ENCODE peak calls at places on chromosome 10, in five cellular contexts. M, I, G, J and Z are unnamed samples.

GRCh38 chr10:62858364-62858763 is 42.2 kb upstream of the EGR2 start:
- ATAC-seq in M (peak; percentile 72), I (peak; percentile 71), G (no peak), J (no peak), Z (no peak)

GRCh38 chr10:112766636-112767035 is 183.4 kb upstream of the TCF7L2 start:
- ATAC-seq in M (no peak), I (no peak), G (no peak), J (no peak), Z (no peak)

GRCh38 chr10:80500572-80501380 is 36.9 kb upstream of the SH2D4B start:
- ATAC-seq in M (no peak), I (peak; percentile 50), G (no peak), J (no peak), Z (no peak)

GRCh38 chr10:125064681-125065492 is 95.5 kb downstream of the CTBP2 start:
- ATAC-seq in M (peak; percentile 41), I (no peak), G (peak; percentile 54), J (no peak), Z (no peak)

GRCh38 chr10:35843524-35844171 is 201.6 kb upstream of the FZD8 start:
- ATAC-seq in M (no peak), I (peak; percentile 82), G (no peak), J (no peak), Z (no peak)

GRCh38 chr10:43110318-43111071 is 27.8 kb upstream of the CSGALNACT2 start:
- ATAC-seq in M (no peak), I (no peak), G (no peak), J (no peak), Z (no peak)

GRCh38 chr10:30970760-30971460 is 60.8 kb downstream of the ZNF438 start:
- ATAC-seq in M (no peak), I (peak; percentile 44), G (no peak), J (no peak), Z (peak; percentile 75)

GRCh38 chr10:126455036-126455765 is 66.9 kb upstream of the ADAM12 start:
- ATAC-seq in M (no peak), I (no peak), G (no peak), J (no peak), Z (no peak)

GRCh38 chr10:95208702-95209391 is 14.8 kb downstream of the ACSM6 start:
- ATAC-seq in M (no peak), I (no peak), G (no peak), J (no peak), Z (no peak)

GRCh38 chr10:50579491-50580259 is 44.1 kb downstream of the SGMS1 start:
- ATAC-seq in M (no peak), I (no peak), G (peak; percentile 91), J (no peak), Z (no peak)
- H3K27ac ChIP-seq in M (peak overlapping the region; percentile 59), I (no peak overlapping the region), G (peak overlapping the region; percentile 39), J (no peak overlapping the region), Z (no peak overlapping the region)

DNA sequence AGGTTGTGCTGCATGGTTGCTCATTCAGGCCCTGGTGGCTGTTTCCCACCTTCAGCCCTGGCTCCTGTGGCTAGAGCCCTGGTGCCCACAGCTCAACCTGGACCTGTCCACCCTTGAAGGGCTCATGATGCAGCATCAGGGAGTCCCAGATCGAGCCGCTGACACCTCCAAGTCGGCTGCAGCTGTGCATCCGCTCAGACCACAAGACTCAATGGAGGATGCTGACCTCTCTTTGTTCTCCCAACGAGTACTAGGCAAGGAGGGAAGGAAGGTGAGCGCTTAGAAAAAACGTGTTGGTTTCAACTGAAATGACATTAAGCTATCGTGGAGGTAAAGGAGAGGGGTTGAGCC is 9.5 kb upstream of the C10orf95 start:
- ATAC-seq in M (no peak), I (peak; percentile 20), G (peak; percentile 23), J (peak; percentile 11), Z (peak; percentile 11)
- H3K27me3 ChIP-seq in M (no peaks in the 10 kb centered on the region), I (no peaks in the 10 kb centered on the region), G (no peaks in the 10 kb centered on the region), J (no peaks in the 10 kb centered on the region), Z (no peaks in the 10 kb centered on the region)

GRCh38 chr10:14438057-14438456 is 107.3 kb upstream of the FRMD4A start:
- ATAC-seq in M (no peak), I (no peak), G (no peak), J (no peak), Z (no peak)
- H3K27ac ChIP-seq in M (no peak overlapping the region), I (no peak overlapping the region), G (no peak overlapping the region), J (no peak overlapping the region), Z (no peak overlapping the region)

DNA sequence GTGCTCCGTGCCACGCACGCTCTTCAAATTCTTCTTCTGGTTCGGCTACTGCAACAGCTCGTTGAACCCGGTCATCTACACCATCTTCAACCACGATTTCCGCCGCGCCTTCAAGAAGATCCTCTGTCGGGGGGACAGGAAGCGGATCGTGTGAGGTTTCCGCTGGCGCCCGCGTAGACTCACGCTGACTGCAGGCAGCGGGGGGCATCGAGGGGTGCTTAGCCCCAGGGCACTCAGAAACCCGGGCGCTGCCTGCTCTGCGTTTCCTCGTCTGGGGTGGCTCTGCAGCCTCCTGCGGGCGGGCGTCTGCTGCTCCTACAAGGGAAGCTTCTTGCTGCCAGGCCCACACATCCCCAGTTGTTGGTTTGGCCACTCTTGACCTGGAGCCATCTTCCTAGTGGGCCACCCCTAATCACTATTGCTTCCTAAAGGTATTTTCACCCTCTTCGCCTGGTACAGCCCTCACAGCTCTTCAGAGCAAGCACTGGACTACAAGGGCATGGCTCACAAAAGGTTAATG is 2.5 kb downstream of the ADRA2A start:
- ATAC-seq in M (no peak), I (no peak), G (no peak), J (no peak), Z (no peak)
- H3K27me3 ChIP-seq in M (peaks cover 37% of the 10 kb centered on the region), I (peaks cover 53% of the 10 kb centered on the region), G (peaks cover 7% of the 10 kb centered on the region), J (peaks cover 55% of the 10 kb centered on the region), Z (peaks cover 78% of the 10 kb centered on the region)

DNA sequence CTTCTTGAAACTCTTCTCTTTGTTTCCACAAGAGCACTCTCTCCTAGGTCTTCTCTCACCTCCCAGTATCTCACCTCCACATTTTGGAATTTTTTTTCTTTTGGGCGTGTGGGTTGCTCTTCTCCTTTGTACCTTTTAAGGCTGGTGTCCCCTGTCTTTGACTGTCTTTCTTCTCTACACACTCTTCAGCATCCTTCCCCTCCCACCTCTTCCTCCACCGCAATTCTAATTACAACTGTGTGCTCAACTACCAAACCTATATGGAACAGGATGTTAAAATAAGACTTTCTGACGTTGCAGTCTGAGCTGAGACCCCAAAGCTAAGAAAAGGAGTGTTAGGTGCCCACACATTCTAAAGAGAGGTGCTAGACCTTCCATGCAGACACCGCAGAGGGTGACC is 14.0 kb upstream of the ADRB1 start:
- ATAC-seq in M (no peak), I (no peak), G (no peak), J (no peak), Z (no peak)
- H3K27ac ChIP-seq in M (no peak overlapping the region), I (no peak overlapping the region), G (no peak overlapping the region), J (no peak overlapping the region), Z (no peak overlapping the region)